ENCODE peak calls at places on chromosomes 7 and 10, in nine cellular contexts. E, Z, A, L, H, G, I, C and M are unnamed samples.

GRCh38 chr10:121452581-121452980 is 145.7 kb downstream of the FGFR2 start:
- DNase-seq in Z (no peak), C (no peak), A (no peak), L (no peak), I (no peak), G (no peak), E (no peak), H (no peak), M (no peak)

GRCh38 chr7:22393825-22394458 is 37.0 kb upstream of the RAPGEF5 start:
- DNase-seq in C (no peak), L (no peak), H (no peak), Z (peak), I (peak), E (peak), G (no peak), A (no peak), M (peak)

GRCh38 chr7:130865408-130866236 is 131.6 kb upstream of the KLF14 start:
- DNase-seq in L (no peak), E (peak), Z (no peak), C (no peak), I (no peak), G (no peak), A (no peak), H (no peak), M (no peak)

GRCh38 chr7:98475352-98475751 is 74.5 kb upstream of the BAIAP2L1 start:
- DNase-seq in C (no peak), L (no peak), Z (no peak), H (no peak), A (no peak), I (no peak), G (no peak), E (no peak), M (no peak)

GRCh38 chr10:91824076-91824475 is 25.9 kb downstream of the TNKS2 start:
- DNase-seq in L (no peak), H (no peak), E (no peak), G (no peak), I (no peak), Z (no peak), A (no peak), C (no peak), M (no peak)

GRCh38 chr10:8130973-8131911 is 76.8 kb downstream of the GATA3 start:
- DNase-seq in H (no peak), G (no peak), L (no peak), E (peak), A (no peak), C (no peak), Z (no peak), I (peak), M (no peak)

GRCh38 chr7:105816954-105817615 is 59.3 kb downstream of the ATXN7L1 start:
- DNase-seq in C (no peak), L (no peak), E (peak), Z (no peak), H (no peak), G (no peak), A (no peak), I (no peak), M (no peak)

GRCh38 chr7:1641173-1641572 is 28.9 kb upstream of the ELFN1 start:
- DNase-seq in E (no peak), C (no peak), L (no peak), I (no peak), G (no peak), A (no peak), Z (no peak), H (no peak), M (no peak)

GRCh38 chr7:2001601-2002442 is 230.9 kb downstream of the MAD1L1 start:
- DNase-seq in E (no peak), L (no peak), I (no peak), H (no peak), A (peak), G (no peak), C (no peak), Z (no peak), M (no peak)

GRCh38 chr10:113397031-113397430 is 155.8 kb upstream of the HABP2 start:
- DNase-seq in H (no peak), E (no peak), G (no peak), I (no peak), A (no peak), L (no peak), C (no peak), Z (no peak), M (no peak)

GRCh38 chr7:33418251-33418701 is 288.9 kb downstream of the BBS9 start:
- DNase-seq in I (peak), C (no peak), L (no peak), E (peak), H (no peak), Z (no peak), G (peak), A (no peak), M (no peak)

GRCh38 chr7:155448632-155449007 is 9.3 kb upstream of the EN2 start:
- DNase-seq in L (no peak), G (no peak), A (no peak), E (no peak), I (no peak), H (no peak), C (no peak), Z (no peak), M (no peak)

GRCh38 chr10:1696106-1696505 is 41.2 kb downstream of the ADARB2 start:
- DNase-seq in L (no peak), I (no peak), H (no peak), G (no peak), A (no peak), E (no peak), Z (no peak), C (no peak), M (no peak)

GRCh38 chr7:71332226-71332625 is 200.3 kb downstream of the GALNT17 start:
- DNase-seq in L (no peak), C (no peak), A (no peak), G (no peak), I (no peak), Z (no peak), H (no peak), E (no peak), M (no peak)

GRCh38 chr10:1172256-1172975 is 116.2 kb downstream of the WDR37 start:
- DNase-seq in C (no peak), A (peak), Z (peak), L (no peak), E (no peak), H (no peak), I (no peak), G (no peak), M (no peak)

GRCh38 chr10:23203369-23204325 is 11.5 kb downstream of the PTF1A start:
- DNase-seq in Z (no peak), C (no peak), A (no peak), E (no peak), I (no peak), H (no peak), L (no peak), G (no peak), M (no peak)

GRCh38 chr10:69955897-69956832 is 96.5 kb upstream of the MACROH2A2 start:
- DNase-seq in G (no peak), A (peak), I (no peak), E (no peak), L (no peak), Z (no peak), C (no peak), H (no peak), M (no peak)

GRCh38 chr10:49115796-49116508 is 630 bp upstream of the VSTM4 start:
- DNase-seq in C (no peak), A (no peak), Z (no peak), E (no peak), G (no peak), I (no peak), H (no peak), L (no peak), M (no peak)

GRCh38 chr7:138979988-138980574 is 1.1 kb downstream of the KIAA1549 start:
- DNase-seq in Z (peak), C (no peak), A (no peak), E (no peak), H (no peak), L (no peak), G (no peak), I (no peak), M (no peak)

GRCh38 chr7:79893991-79894390 is 240.6 kb upstream of the GNAI1 start:
- DNase-seq in E (peak), L (no peak), A (no peak), I (peak), G (peak), Z (no peak), C (no peak), H (no peak), M (no peak)

GRCh38 chr10:93837783-93838677 is 55.7 kb upstream of the SLC35G1 start:
- DNase-seq in I (no peak), L (peak), E (no peak), G (no peak), A (no peak), C (no peak), Z (no peak), H (no peak), M (no peak)

GRCh38 chr10:132961864-132962622 is 19.7 kb upstream of the CFAP46 start:
- DNase-seq in A (peak), G (peak), H (peak), Z (peak), E (peak), C (peak), L (peak), I (peak), M (peak)

GRCh38 chr10:132912225-132912684 is 30.1 kb downstream of the CFAP46 start:
- DNase-seq in G (no peak), C (no peak), Z (no peak), L (no peak), A (no peak), I (no peak), H (no peak), E (no peak), M (no peak)

GRCh38 chr7:105339404-105340316 is 49.1 kb downstream of the SRPK2 start:
- DNase-seq in Z (no peak), E (no peak), C (no peak), G (no peak), I (no peak), L (no peak), H (no peak), A (no peak), M (no peak)

GRCh38 chr10:103545366-103545765 is 51.9 kb downstream of the NEURL1 start:
- DNase-seq in A (no peak), L (no peak), I (no peak), G (no peak), H (no peak), E (no peak), Z (no peak), C (no peak), M (no peak)

GRCh38 chr7:20783716-20784310 is 2.9 kb downstream of the SP8 start:
- DNase-seq in I (peak), Z (no peak), H (no peak), A (no peak), C (peak), L (no peak), G (no peak), E (no peak), M (no peak)

GRCh38 chr10:16942361-16943078 is 125.3 kb upstream of the RSU1 start:
- DNase-seq in L (no peak), C (no peak), E (no peak), Z (no peak), I (no peak), H (no peak), A (no peak), G (no peak), M (no peak)

GRCh38 chr7:107560898-107561516 is 2.7 kb downstream of the COG5 start:
- DNase-seq in E (no peak), H (no peak), G (no peak), A (no peak), L (no peak), I (peak), C (no peak), Z (no peak), M (no peak)

GRCh38 chr7:42876182-42877068 is 35.4 kb downstream of the C7orf25 start:
- DNase-seq in G (peak), E (peak), Z (peak), C (peak), H (no peak), A (peak), I (peak), L (peak), M (peak)

GRCh38 chr7:29858080-29858951 is 52.0 kb downstream of the WIPF3 start:
- DNase-seq in E (no peak), C (no peak), Z (no peak), L (no peak), A (no peak), I (no peak), G (no peak), H (no peak), M (no peak)

GRCh38 chr7:5679741-5680473 is 101.6 kb downstream of the RNF216 start:
- DNase-seq in L (no peak), Z (no peak), A (peak), G (no peak), C (no peak), E (no peak), I (no peak), H (no peak), M (no peak)

GRCh38 chr10:8065651-8066050 is 11.2 kb downstream of the GATA3 start:
- DNase-seq in G (no peak), H (no peak), E (no peak), L (no peak), A (no peak), Z (no peak), C (no peak), I (no peak), M (no peak)

DNA sequence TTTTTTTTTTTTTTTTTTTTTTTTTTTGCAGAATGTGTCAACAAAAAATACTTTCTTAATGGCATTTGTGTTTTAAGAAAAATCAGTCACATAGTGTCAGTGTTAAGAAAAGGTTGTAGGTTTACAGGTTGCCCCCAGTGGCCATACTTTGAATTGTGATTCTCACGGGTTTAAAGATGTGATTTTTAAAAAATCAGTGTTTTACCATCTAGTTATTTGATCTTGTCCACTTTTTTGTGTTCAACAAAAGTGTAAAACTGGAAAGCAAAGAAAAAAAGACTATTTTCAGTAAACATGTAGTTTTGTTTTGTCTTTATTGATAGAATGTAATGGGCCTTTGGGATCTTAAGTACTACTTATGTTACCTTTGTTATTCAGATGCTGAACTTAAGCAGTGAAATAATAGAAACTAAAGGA is 25.7 kb downstream of the SUV39H2 start:
- DNase-seq in I (peak), C (no peak), A (no peak), H (no peak), L (no peak), E (peak), G (peak), Z (peak), M (no peak)
- TF ChIP-seq CTCF in I (peak), C (no peak), A (no peak), H (peak), L (peak), E (peak), G (peak), Z (peak), M (peak)

DNA sequence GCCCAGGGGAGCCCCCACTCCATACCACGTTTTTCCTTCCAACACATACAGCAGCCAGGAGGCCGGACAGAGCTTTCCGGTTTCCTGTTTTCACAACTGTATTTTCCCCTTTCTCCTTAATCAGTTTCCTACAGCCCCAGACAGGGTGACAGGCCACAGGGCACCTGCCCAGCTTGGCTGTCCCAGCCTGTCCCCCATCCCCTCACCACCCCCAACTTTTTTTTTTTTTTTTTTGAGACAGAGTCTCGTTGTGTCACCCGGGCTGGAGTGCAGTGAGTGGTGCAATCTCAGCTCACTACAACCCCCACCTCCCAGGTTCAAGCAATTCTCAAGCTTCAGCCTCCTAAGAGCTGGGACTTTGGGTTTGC is 10.3 kb upstream of the HSPB1 start:
- DNase-seq in A (peak), H (no peak), C (no peak), G (peak), E (no peak), Z (no peak), I (peak), L (no peak), M (no peak)
- TF ChIP-seq CTCF in A (no peak), H (no peak), C (no peak), G (no peak), E (no peak), Z (no peak), I (no peak), L (no peak), M (no peak)

GRCh38 chr7:46651561-46652088 is 730.6 kb upstream of the IGFBP3 start:
- DNase-seq in L (no peak), A (no peak), E (no peak), C (no peak), I (no peak), H (no peak), G (no peak), Z (no peak), M (no peak)

GRCh38 chr7:46658281-46658680 is 737.2 kb upstream of the IGFBP3 start:
- DNase-seq in C (no peak), H (no peak), G (no peak), E (no peak), I (no peak), L (no peak), Z (no peak), A (no peak), M (no peak)

GRCh38 chr7:46652317-46652716 is 731.2 kb upstream of the IGFBP3 start:
- DNase-seq in H (no peak), C (no peak), G (no peak), I (no peak), L (no peak), A (no peak), E (no peak), Z (no peak), M (no peak)

GRCh38 chr7:46653848-46654247 is 732.8 kb upstream of the IGFBP3 start:
- DNase-seq in L (no peak), E (no peak), A (no peak), Z (no peak), G (no peak), C (no peak), I (no peak), H (no peak), M (no peak)

DNA sequence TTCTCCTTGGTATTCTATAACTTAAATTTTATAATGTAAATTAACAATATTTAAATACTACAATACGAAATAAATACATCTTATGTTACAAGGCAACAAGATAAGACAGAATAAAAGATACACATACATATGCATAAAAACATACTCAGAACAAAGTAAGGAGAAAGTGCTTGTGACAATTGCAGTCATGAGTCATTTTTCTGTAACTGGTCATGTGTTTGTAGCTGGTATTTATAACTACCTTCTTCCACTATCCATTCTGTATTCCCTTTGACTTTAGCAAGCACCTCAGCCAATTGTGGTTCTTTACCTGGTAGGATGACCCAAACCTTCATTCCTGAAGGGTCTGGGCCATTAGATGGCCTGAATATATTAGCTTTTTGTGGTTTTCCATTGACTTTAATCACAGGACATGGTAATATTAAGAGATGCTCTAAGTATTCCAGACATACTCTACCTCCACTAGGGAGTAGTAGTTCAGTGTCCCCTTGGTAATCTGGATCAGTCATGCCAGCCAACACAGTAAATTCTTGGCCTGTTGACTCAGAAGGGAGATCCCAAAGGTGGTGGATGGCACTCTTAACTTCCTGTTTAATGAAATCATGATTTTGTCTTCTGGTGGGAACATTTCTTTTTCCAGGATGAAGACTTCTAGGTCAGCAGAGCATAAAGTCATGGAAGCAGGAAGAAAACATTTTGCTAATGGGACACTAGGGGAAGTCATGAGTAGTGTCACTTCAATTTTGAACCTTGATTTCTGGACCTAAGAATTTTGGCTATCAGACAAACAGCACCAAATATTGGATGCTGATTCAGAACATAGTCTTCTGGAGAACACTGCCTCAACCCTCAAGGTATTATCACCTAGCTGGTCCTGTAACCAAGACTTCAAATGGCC is 733.7 kb upstream of the IGFBP3 start:
- DNase-seq in L (no peak), E (peak), Z (no peak), I (peak), H (no peak), C (no peak), G (no peak), A (no peak), M (no peak)
- TF ChIP-seq CTCF in L (no peak), E (no peak), Z (peak), I (peak), H (no peak), C (no peak), G (no peak), A (no peak), M (no peak)

GRCh38 chr10:79324032-79324695 is 23.1 kb upstream of the PPIF start:
- DNase-seq in G (no peak), E (no peak), L (no peak), Z (no peak), H (no peak), C (no peak), A (no peak), I (no peak), M (no peak)

GRCh38 chr10:79328737-79329504 is 18.3 kb upstream of the PPIF start:
- DNase-seq in G (no peak), E (peak), L (no peak), C (no peak), A (peak), H (no peak), Z (peak), I (peak), M (no peak)

GRCh38 chr10:79327090-79327457 is 20.2 kb upstream of the PPIF start:
- DNase-seq in L (no peak), E (no peak), G (no peak), A (no peak), I (no peak), Z (no peak), H (no peak), C (no peak), M (no peak)

GRCh38 chr10:79328147-79328701 is 19.0 kb upstream of the PPIF start:
- DNase-seq in G (no peak), A (peak), Z (no peak), E (no peak), L (no peak), C (no peak), I (no peak), H (no peak), M (no peak)

DNA sequence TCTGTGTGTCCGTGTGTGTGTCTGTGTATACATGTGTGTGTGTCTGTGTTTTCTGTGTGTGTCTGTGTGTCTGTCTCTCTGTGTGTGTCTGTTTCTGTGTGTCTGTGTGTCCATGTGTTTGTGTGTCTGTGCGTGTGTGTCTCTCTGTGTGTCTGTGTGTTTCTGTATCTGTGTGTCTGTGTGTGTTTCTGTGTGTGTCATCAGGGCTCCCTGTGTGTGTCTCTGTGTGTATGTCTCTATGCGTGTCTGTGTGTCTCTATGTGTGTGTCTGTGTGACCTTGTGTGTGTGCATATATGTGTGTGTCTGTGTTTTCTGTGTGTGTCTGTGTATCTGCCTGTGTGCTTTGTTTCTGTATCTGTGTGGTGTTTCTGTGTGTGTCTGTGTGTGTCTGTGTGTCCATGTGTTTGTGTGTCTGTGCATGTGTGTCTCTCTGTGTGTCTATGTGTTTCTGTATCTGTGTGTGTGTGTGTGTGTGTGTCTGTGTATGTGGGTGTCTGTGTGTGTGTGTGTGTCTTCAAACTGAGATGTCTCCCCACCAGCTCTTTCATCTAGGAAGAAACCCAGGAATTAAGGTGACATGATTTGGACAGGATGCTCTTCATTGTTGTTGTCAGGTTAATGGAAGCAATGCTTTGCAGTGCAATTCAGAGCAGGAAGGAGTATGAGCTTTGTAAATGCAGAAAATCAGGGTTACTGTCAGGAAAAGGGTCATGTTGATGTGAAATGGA is 20.7 kb upstream of the PPIF start:
- DNase-seq in G (no peak), Z (no peak), L (no peak), I (no peak), H (no peak), C (no peak), A (no peak), E (no peak), M (no peak)
- TF ChIP-seq CTCF in G (no peak), Z (no peak), L (no peak), I (no peak), H (no peak), C (no peak), A (no peak), E (no peak), M (no peak)